ENCODE peak calls at places on chromosomes 5 and 9, in four cellular contexts. I is OCI-LY7; U is heart left ventricle; O is CD8-positive, alpha-beta T cell. S is an unnamed sample.

GRCh38 chr5:170275376-170275994 is 22.1 kb downstream of the LCP2 start:
- DNase-seq in O (no peak), I (no peak), U (no peak), S (no peak)

GRCh38 chr5:149471406-149472183 is 79.6 kb downstream of the CSNK1A1 start:
- DNase-seq in O (no peak), I (no peak), U (no peak), S (peak; percentile 73)

GRCh38 chr9:31272456-31273295 is 1111.8 kb upstream of the ACO1 start:
- DNase-seq in U (no peak), O (no peak), I (no peak), S (no peak)

GRCh38 chr9:111451570-111451969 is 32.6 kb downstream of the ECPAS start:
- DNase-seq in U (no peak), I (no peak), O (no peak), S (no peak)

GRCh38 chr9:99582768-99583167 is 238.9 kb upstream of the NR4A3 start:
- DNase-seq in U (no peak), I (peak; percentile 18), O (no peak), S (no peak)

GRCh38 chr9:137317979-137318511 is 16.0 kb upstream of the NRARP start:
- DNase-seq in O (no peak), U (peak; percentile 37), I (no peak), S (peak; percentile 35)

GRCh38 chr5:81815318-81815717 is 64.4 kb upstream of the SSBP2 start:
- DNase-seq in O (no peak), I (no peak), U (no peak), S (no peak)

GRCh38 chr9:14687042-14687719 is 6.1 kb downstream of the ZDHHC21 start:
- DNase-seq in O (no peak), U (no peak), I (no peak), S (peak; percentile 39)

GRCh38 chr5:115549154-115549553 is 4.6 kb upstream of the FEM1C start:
- DNase-seq in I (peak; percentile 59), U (no peak), O (no peak), S (no peak)

DNA sequence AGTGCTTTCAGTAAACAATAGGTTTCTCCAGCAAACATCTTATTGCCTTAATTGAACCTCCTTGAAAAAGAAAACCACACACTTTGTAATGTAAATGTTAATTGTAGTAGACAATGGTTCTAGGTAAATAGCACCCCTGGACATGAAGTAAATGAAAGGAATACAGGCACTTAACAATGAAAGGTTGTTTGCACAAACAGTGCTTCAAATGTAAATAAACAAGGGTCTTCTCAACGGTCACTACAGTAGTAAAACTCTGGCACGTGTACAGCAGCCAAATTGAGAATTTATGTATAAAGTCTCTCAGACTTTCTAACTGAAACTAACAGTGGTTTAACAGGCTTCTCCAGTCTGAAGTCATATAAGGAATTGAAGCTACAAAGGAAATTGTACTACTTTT is 218.4 kb downstream of the MEF2C start:
- DNase-seq in O (no peak), I (no peak), U (no peak), S (no peak)
- H3K4me3 ChIP-seq in O (no peak overlapping the region), I (no peak overlapping the region), U (no peak overlapping the region), S (no peak overlapping the region)

GRCh38 chr5:180553530-180553929 is 37.8 kb downstream of the SCGB3A1 start:
- DNase-seq in I (no peak), U (no peak), O (no peak), S (no peak)
- H3K36me3 ChIP-seq in I (peaks cover 92% of the 10 kb centered on the region), U (peaks cover 12% of the 10 kb centered on the region), O (no peaks in the 10 kb centered on the region), S (peaks cover 2% of the 10 kb centered on the region)

GRCh38 chr5:142342128-142342981 is 17.5 kb upstream of the SPRY4 start:
- DNase-seq in U (no peak), O (no peak), I (no peak), S (no peak)
- H3K27ac ChIP-seq in U (peak overlapping the region; percentile 67), O (no peak overlapping the region), I (no peak overlapping the region), S (no peak overlapping the region)

DNA sequence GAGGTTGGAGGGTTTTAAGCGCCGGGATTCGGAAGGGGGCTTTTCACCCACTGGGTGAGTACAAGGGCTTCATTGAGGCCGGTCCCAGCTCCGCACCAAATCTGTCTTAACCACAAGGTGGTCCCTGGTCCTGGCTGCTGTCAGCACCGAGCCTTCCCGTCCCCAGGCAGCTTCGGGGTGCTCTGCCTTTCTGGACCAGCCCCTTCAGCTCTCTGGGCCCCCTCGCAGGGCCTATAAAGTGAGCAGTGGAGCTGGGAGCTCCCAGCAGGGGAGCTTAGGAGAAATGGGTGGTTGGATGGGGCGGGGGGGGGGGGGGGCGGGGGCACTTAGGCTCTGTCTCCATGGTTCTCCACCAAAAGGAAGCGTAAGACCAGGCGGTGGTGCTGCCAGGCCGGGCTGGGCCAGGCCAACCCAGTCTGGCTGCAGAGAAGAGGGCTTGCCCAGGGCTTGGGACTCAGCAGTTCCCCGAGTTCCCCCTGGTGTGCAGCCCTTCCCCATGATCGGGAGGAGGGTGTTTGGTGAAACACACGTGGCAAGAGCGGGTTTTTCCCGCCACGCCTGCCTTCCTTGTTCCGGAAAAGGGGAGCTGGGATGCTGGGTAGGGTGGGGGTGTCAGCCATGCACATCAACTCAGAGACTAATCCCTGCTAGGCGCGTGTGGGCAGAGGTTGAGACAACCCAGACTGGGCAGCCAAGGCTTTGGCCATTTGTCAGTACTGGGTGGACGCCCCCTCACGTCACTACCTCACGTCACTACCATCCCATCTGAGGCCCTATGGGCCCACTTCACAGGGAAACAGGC is 32.7 kb downstream of the PRRX2 start:
- DNase-seq in I (no peak), U (peak; percentile 34), O (no peak), S (peak; percentile 90)
- H3K4me3 ChIP-seq in I (no peak overlapping the region), U (peak overlapping the region; percentile 25), O (no peak overlapping the region), S (no peak overlapping the region)

GRCh38 chr5:74313896-74314295 is 326.6 kb downstream of the ENC1 start:
- DNase-seq in I (no peak), U (no peak), O (no peak), S (no peak)
- H3K36me3 ChIP-seq in I (no peaks in the 10 kb centered on the region), U (no peaks in the 10 kb centered on the region), O (no peaks in the 10 kb centered on the region), S (no peaks in the 10 kb centered on the region)

GRCh38 chr5:61333351-61334223 is 1.5 kb downstream of the ZSWIM6 start:
- DNase-seq in I (no peak), O (no peak), U (peak; percentile 37), S (peak; percentile 73)

GRCh38 chr5:61331407-61332368 is at the start of gene ZSWIM6:
- DNase-seq in U (peak; percentile 99), I (peak; percentile 37), O (peak; percentile 98), S (peak; percentile 100)

GRCh38 chr5:61332369-61332745 is 299 bp downstream of the ZSWIM6 start:
- DNase-seq in O (no peak), I (no peak), U (no peak), S (peak; percentile 85)

GRCh38 chr5:61334224-61335196 is 2.5 kb downstream of the ZSWIM6 start:
- DNase-seq in O (no peak), I (no peak), U (no peak), S (no peak)

GRCh38 chr5:61332891-61333350 is 863 bp downstream of the ZSWIM6 start:
- DNase-seq in I (no peak), U (peak; percentile 59), O (no peak), S (peak; percentile 81)
- H3K27ac ChIP-seq in I (no peak overlapping the region), U (peak overlapping the region; percentile 86), O (peak overlapping the region; percentile 31), S (peak overlapping the region; percentile 58)

GRCh38 chr5:132825165-132825823 is 5.2 kb downstream of the SHROOM1 start:
- DNase-seq in I (no peak), U (no peak), O (no peak), S (no peak)
- H3K4me3 ChIP-seq in I (no peak overlapping the region), U (no peak overlapping the region), O (peak overlapping the region; percentile 35), S (no peak overlapping the region)